ENCODE peak calls at places on chromosomes 7 and 10, in ten cellular contexts. Z is tibial artery; J is skeletal muscle cell; G is CD4-positive, alpha-beta memory T cell; L is body of pancreas; W is psoas muscle; A is stomach; M is adrenal gland; O is dorsolateral prefrontal cortex; X is fibroblast of lung. C is an unnamed sample.

GRCh38 chr7:139728203-139728602 is 49.6 kb downstream of the HIPK2 start:
- DNase-seq in Z (no peak), J (no peak), G (no peak), L (no peak), W (no peak), A (no peak), M (no peak), O (no peak), X (no peak), C (no peak)

GRCh38 chr10:7231420-7232414 is 179.1 kb downstream of the SFMBT2 start:
- DNase-seq in Z (no peak), J (no peak), G (no peak), L (no peak), W (no peak), A (no peak), M (no peak), O (no peak), X (no peak), C (no peak)

GRCh38 chr7:82384779-82385178 is 58.8 kb downstream of the CACNA2D1 start:
- DNase-seq in Z (no peak), J (no peak), G (no peak), L (no peak), W (no peak), A (no peak), M (no peak), O (no peak), X (no peak), C (no peak)

GRCh38 chr7:148953676-148954075 is 69.6 kb upstream of the EZH2 start:
- DNase-seq in Z (no peak), J (no peak), G (no peak), L (no peak), W (no peak), A (no peak), M (no peak), O (no peak), X (no peak), C (no peak)

GRCh38 chr7:155237297-155237696 is 60.4 kb upstream of the INSIG1 start:
- DNase-seq in Z (no peak), J (no peak), G (no peak), L (no peak), W (no peak), A (no peak), M (no peak), O (no peak), X (no peak), C (no peak)

GRCh38 chr10:62136931-62137330 is 131.7 kb downstream of the RTKN2 start:
- DNase-seq in Z (no peak), J (no peak), G (no peak), L (no peak), W (no peak), A (no peak), M (no peak), O (no peak), X (peak; percentile 87), C (no peak)

GRCh38 chr10:48620719-48621118 is 15.8 kb upstream of the ARHGAP22 start:
- DNase-seq in Z (no peak), J (no peak), G (no peak), L (no peak), W (no peak), A (no peak), M (no peak), O (no peak), X (no peak), C (no peak)

GRCh38 chr10:131726460-131726861 is 174.3 kb upstream of the PPP2R2D start:
- DNase-seq in Z (peak; percentile 61), J (no peak), G (no peak), L (peak; percentile 40), W (peak; percentile 40), A (peak; percentile 43), M (peak; percentile 71), O (peak; percentile 63), X (no peak), C (no peak)

GRCh38 chr7:151013728-151014497 is 10.4 kb downstream of the ATG9B start:
- DNase-seq in Z (peak; percentile 56), J (no peak), G (peak; percentile 96), L (peak; percentile 82), W (peak; percentile 70), A (peak; percentile 67), M (peak; percentile 68), O (peak; percentile 86), X (peak; percentile 39), C (no peak)

GRCh38 chr7:151012031-151012692 is 12.1 kb downstream of the ATG9B start:
- DNase-seq in Z (no peak), J (no peak), G (no peak), L (no peak), W (no peak), A (no peak), M (no peak), O (no peak), X (peak; percentile 39), C (no peak)

GRCh38 chr7:151013356-151013727 is 11.0 kb downstream of the ATG9B start:
- DNase-seq in Z (no peak), J (no peak), G (no peak), L (no peak), W (no peak), A (no peak), M (no peak), O (no peak), X (no peak), C (no peak)

GRCh38 chr7:151011097-151011409 is 13.2 kb downstream of the ATG9B start:
- DNase-seq in Z (no peak), J (no peak), G (no peak), L (no peak), W (no peak), A (no peak), M (no peak), O (no peak), X (no peak), C (no peak)

GRCh38 chr7:151012921-151013347 is 11.4 kb downstream of the ATG9B start:
- DNase-seq in Z (no peak), J (no peak), G (peak; percentile 29), L (peak; percentile 25), W (no peak), A (no peak), M (no peak), O (no peak), X (peak; percentile 33), C (no peak)
- H3K4me3 ChIP-seq in Z (no peak overlapping the region), J (peak overlapping the region; percentile 44), G (no peak overlapping the region), L (no peak overlapping the region), W (no peak overlapping the region), A (no peak overlapping the region), M (no peak overlapping the region), O (peak overlapping the region; percentile 51), X (no peak overlapping the region), C (no peak overlapping the region)

DNA sequence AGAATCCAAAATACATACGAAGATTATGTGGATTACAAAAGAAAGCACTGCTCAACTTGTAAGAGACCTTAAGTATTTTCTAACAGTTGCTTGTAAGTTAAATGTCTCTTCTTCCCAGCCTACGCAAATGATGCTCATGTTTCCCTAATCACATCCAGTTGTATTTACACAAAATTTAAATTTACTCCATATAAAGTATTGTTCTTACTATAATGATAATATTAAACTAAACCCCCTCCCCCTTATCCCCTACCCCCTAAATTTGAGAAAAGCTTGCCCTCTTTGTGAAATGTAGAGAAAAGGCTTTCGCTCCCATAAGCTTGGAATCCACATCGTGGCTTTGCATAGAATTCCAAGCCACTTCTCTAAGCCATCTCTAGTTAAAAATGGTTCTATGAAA is 29.4 kb downstream of the ANKMY2 start:
- DNase-seq in Z (no peak), J (no peak), G (no peak), L (no peak), W (no peak), A (no peak), M (no peak), O (no peak), X (no peak), C (no peak)
- H3K4me3 ChIP-seq in Z (no peak overlapping the region), J (no peak overlapping the region), G (no peak overlapping the region), L (no peak overlapping the region), W (no peak overlapping the region), A (no peak overlapping the region), M (no peak overlapping the region), O (no peak overlapping the region), X (no peak overlapping the region), C (no peak overlapping the region)

GRCh38 chr10:28668363-28669226 is 8.7 kb upstream of the BAMBI start:
- DNase-seq in Z (peak; percentile 57), J (no peak), G (peak; percentile 54), L (peak; percentile 14), W (peak; percentile 51), A (peak; percentile 45), M (peak; percentile 66), O (no peak), X (peak; percentile 20), C (peak; percentile 31)
- H3K4me3 ChIP-seq in Z (peak overlapping the region; percentile 50), J (peak overlapping the region; percentile 50), G (no peak overlapping the region), L (no peak overlapping the region), W (peak overlapping the region; percentile 61), A (peak overlapping the region; percentile 34), M (no peak overlapping the region), O (peak overlapping the region; percentile 51), X (peak overlapping the region; percentile 65), C (peak overlapping the region; percentile 65)

GRCh38 chr7:29567174-29567573 is 3.5 kb downstream of the PRR15 start:
- DNase-seq in Z (no peak), J (no peak), G (no peak), L (no peak), W (no peak), A (no peak), M (no peak), O (no peak), X (no peak), C (no peak)

GRCh38 chr7:29565634-29565981 is 2.0 kb downstream of the PRR15 start:
- DNase-seq in Z (no peak), J (no peak), G (no peak), L (no peak), W (no peak), A (no peak), M (no peak), O (no peak), X (no peak), C (no peak)

GRCh38 chr7:29565186-29565540 is 1.5 kb downstream of the PRR15 start:
- DNase-seq in Z (no peak), J (no peak), G (no peak), L (no peak), W (no peak), A (no peak), M (no peak), O (no peak), X (peak; percentile 27), C (peak; percentile 62)

GRCh38 chr7:29564455-29565185 is 985 bp downstream of the PRR15 start:
- DNase-seq in Z (peak; percentile 60), J (no peak), G (no peak), L (peak; percentile 57), W (peak; percentile 53), A (peak; percentile 81), M (peak; percentile 24), O (peak; percentile 40), X (peak; percentile 36), C (peak; percentile 77)

DNA sequence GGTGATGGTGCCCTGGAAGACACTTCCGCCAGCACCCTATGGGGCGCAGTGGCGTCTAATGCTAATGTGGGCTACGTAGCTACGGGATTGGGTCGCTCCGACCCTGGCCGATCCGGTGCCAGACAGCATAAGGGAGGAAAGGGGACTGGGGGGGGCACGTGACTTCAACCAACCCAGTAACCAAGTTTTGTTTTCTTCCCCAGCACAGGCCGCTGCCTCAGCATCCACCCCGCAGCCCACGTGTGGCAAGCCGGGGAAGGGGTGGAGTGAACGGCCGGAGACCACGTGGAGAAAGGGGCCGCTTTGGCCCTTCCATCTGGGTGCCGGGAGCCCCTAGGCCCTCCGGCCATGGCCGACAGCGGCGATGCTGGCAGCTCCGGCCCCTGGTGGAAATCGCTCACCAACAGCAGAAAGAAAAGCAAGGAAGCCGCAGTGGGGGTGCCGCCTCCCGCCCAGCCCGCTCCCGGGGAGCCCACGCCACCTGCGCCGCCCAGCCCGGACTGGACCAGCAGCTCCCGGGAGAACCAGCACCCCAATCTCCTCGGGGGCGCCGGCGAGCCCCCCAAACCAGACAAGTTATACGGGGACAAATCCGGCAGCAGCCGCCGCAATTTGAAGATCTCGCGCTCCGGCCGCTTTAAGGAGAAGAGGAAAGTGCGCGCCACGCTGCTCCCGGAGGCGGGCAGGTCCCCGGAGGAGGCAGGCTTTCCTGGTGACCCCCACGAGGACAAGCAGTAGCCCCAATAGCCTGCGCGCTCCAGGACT is 2.5 kb downstream of the PRR15 start:
- DNase-seq in Z (peak; percentile 20), J (no peak), G (no peak), L (no peak), W (no peak), A (no peak), M (peak; percentile 8), O (peak; percentile 20), X (no peak), C (no peak)
- H3K4me3 ChIP-seq in Z (peak overlapping the region; percentile 50), J (peak overlapping the region; percentile 48), G (no peak overlapping the region), L (no peak overlapping the region), W (peak overlapping the region; percentile 71), A (peak overlapping the region; percentile 46), M (no peak overlapping the region), O (peak overlapping the region; percentile 62), X (peak overlapping the region; percentile 31), C (peak overlapping the region; percentile 73)

C was measured in fibroblast of the aortic adventitia.